ENCODE peak calls at places on chromosomes 13 and 19, in five cellular contexts. One of them, this sample, is unnamed.
A peak's percentile ranks its signal among the peaks of the same experiment; 100 is the strongest.

GRCh38 chr13:28611021-28611420 is 47.9 kb upstream of the POMP start:
- DNase-seq in thyroid gland: no peak
- DNase-seq in stomach: no peak
- DNase-seq in psoas muscle: no peak
- DNase-seq in heart right ventricle: no peak
- DNase-seq in this sample: no peak

GRCh38 chr19:47230122-47230920 is 678 bp downstream of the BBC3 start:
- DNase-seq in thyroid gland: peak; percentile 50
- DNase-seq in stomach: peak; percentile 74
- DNase-seq in psoas muscle: peak; percentile 77
- DNase-seq in heart right ventricle: peak; percentile 78
- DNase-seq in this sample: peak; percentile 69

GRCh38 chr13:41568990-41569387 is 111.6 kb downstream of the RGCC start:
- DNase-seq in thyroid gland: no peak
- DNase-seq in stomach: no peak
- DNase-seq in psoas muscle: no peak
- DNase-seq in heart right ventricle: no peak
- DNase-seq in this sample: no peak

GRCh38 chr13:73533111-73533510 is 474.3 kb downstream of the KLF5 start:
- DNase-seq in thyroid gland: no peak
- DNase-seq in stomach: no peak
- DNase-seq in psoas muscle: no peak
- DNase-seq in heart right ventricle: no peak
- DNase-seq in this sample: no peak

GRCh38 chr13:80337011-80337688 is 3.8 kb downstream of the SPRY2 start:
- DNase-seq in thyroid gland: no peak
- DNase-seq in stomach: no peak
- DNase-seq in psoas muscle: no peak
- DNase-seq in heart right ventricle: no peak
- DNase-seq in this sample: no peak

GRCh38 chr13:68708336-68708908 is 1399.2 kb upstream of the ATXN8OS start:
- DNase-seq in thyroid gland: no peak
- DNase-seq in stomach: no peak
- DNase-seq in psoas muscle: no peak
- DNase-seq in heart right ventricle: no peak
- DNase-seq in this sample: no peak

GRCh38 chr19:33443638-33444195 is 70.2 kb downstream of the CEBPG start:
- DNase-seq in thyroid gland: no peak
- DNase-seq in stomach: no peak
- DNase-seq in psoas muscle: no peak
- DNase-seq in heart right ventricle: no peak
- DNase-seq in this sample: no peak

GRCh38 chr13:98405107-98405571 is 171.8 kb downstream of the STK24 start:
- DNase-seq in thyroid gland: no peak
- DNase-seq in stomach: no peak
- DNase-seq in psoas muscle: no peak
- DNase-seq in heart right ventricle: no peak
- DNase-seq in this sample: no peak

GRCh38 chr13:91024157-91024792 is 323.2 kb upstream of the MIR17HG start:
- DNase-seq in thyroid gland: no peak
- DNase-seq in stomach: no peak
- DNase-seq in psoas muscle: no peak
- DNase-seq in heart right ventricle: no peak
- DNase-seq in this sample: no peak

GRCh38 chr19:50258918-50259372 is 55.5 kb downstream of the MYH14 start:
- DNase-seq in thyroid gland: no peak
- DNase-seq in stomach: peak; percentile 31
- DNase-seq in psoas muscle: peak; percentile 32
- DNase-seq in heart right ventricle: peak; percentile 23
- DNase-seq in this sample: no peak

GRCh38 chr19:34345934-34346333 is 19.1 kb upstream of the GPI start:
- DNase-seq in thyroid gland: peak; percentile 67
- DNase-seq in stomach: peak; percentile 69
- DNase-seq in psoas muscle: peak; percentile 63
- DNase-seq in heart right ventricle: peak; percentile 54
- DNase-seq in this sample: peak; percentile 64

GRCh38 chr13:25406377-25406776 is 34.6 kb downstream of the ATP8A2 start:
- DNase-seq in thyroid gland: no peak
- DNase-seq in stomach: no peak
- DNase-seq in psoas muscle: no peak
- DNase-seq in heart right ventricle: no peak
- DNase-seq in this sample: no peak

GRCh38 chr13:64453831-64454230 is 2776.3 kb downstream of the PCDH9 start:
- DNase-seq in thyroid gland: no peak
- DNase-seq in stomach: no peak
- DNase-seq in psoas muscle: no peak
- DNase-seq in heart right ventricle: no peak
- DNase-seq in this sample: no peak

GRCh38 chr19:48571378-48572162 is 19.6 kb downstream of the SULT2B1 start:
- DNase-seq in thyroid gland: peak; percentile 76
- DNase-seq in stomach: peak; percentile 83
- DNase-seq in psoas muscle: no peak
- DNase-seq in heart right ventricle: no peak
- DNase-seq in this sample: peak; percentile 69

GRCh38 chr13:52760078-52760477 is 20.5 kb upstream of the CNMD start:
- DNase-seq in thyroid gland: no peak
- DNase-seq in stomach: no peak
- DNase-seq in psoas muscle: no peak
- DNase-seq in heart right ventricle: no peak
- DNase-seq in this sample: no peak

GRCh38 chr13:41188584-41188983 is 5.8 kb downstream of the KBTBD7 start:
- DNase-seq in thyroid gland: no peak
- DNase-seq in stomach: no peak
- DNase-seq in psoas muscle: no peak
- DNase-seq in heart right ventricle: no peak
- DNase-seq in this sample: no peak

GRCh38 chr19:5903054-5903501 is 512 bp downstream of the NDUFA11 start:
- DNase-seq in thyroid gland: no peak
- DNase-seq in stomach: no peak
- DNase-seq in psoas muscle: no peak
- DNase-seq in heart right ventricle: no peak
- DNase-seq in this sample: peak; percentile 47

GRCh38 chr19:10667867-10668266 is 13.7 kb downstream of the ILF3 start:
- DNase-seq in thyroid gland: no peak
- DNase-seq in stomach: no peak
- DNase-seq in psoas muscle: no peak
- DNase-seq in heart right ventricle: no peak
- DNase-seq in this sample: no peak

GRCh38 chr19:10662384-10663251 is 8.5 kb downstream of the ILF3 start:
- DNase-seq in thyroid gland: peak; percentile 50
- DNase-seq in stomach: no peak
- DNase-seq in psoas muscle: no peak
- DNase-seq in heart right ventricle: no peak
- DNase-seq in this sample: no peak

GRCh38 chr19:10660346-10660745 is 6.2 kb downstream of the ILF3 start:
- DNase-seq in thyroid gland: no peak
- DNase-seq in stomach: no peak
- DNase-seq in psoas muscle: no peak
- DNase-seq in heart right ventricle: no peak
- DNase-seq in this sample: no peak

DNA sequence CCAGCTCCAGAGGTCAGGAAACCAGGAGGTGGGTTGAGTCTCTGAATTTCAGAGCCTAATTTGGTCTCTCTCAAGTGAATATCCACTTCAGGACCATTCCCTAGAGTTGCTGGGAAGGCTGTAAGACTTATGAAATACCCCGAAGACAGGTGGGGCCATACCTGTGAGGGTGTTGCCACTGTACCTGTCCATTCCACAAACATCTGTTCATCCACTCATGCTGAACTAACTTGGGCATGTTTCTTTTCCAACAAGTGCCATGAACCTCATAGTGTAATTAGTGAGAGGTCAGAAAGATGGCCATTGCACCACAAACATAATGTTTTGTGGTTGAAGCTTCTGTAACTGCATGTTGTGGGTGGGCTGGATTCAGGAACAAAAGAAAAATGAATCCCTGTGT is 7.8 kb downstream of the ILF3 start:
- DNase-seq in thyroid gland: no peak
- DNase-seq in stomach: no peak
- DNase-seq in psoas muscle: no peak
- DNase-seq in heart right ventricle: no peak
- DNase-seq in this sample: no peak
- H3K4me1 ChIP-seq in thyroid gland: peaks cover 28% of the 10 kb centered on the region
- H3K4me1 ChIP-seq in stomach: peaks cover 43% of the 10 kb centered on the region
- H3K4me1 ChIP-seq in psoas muscle: peaks cover 46% of the 10 kb centered on the region
- H3K4me1 ChIP-seq in heart right ventricle: peaks cover 45% of the 10 kb centered on the region
- H3K4me1 ChIP-seq in this sample: peaks cover 6% of the 10 kb centered on the region

GRCh38 chr13:109576331-109576813 is 210.0 kb downstream of the IRS2 start:
- DNase-seq in thyroid gland: no peak
- DNase-seq in stomach: peak; percentile 77
- DNase-seq in psoas muscle: no peak
- DNase-seq in heart right ventricle: no peak
- DNase-seq in this sample: no peak
- H3K27ac ChIP-seq in thyroid gland: no peak overlapping the region
- H3K27ac ChIP-seq in stomach: peak overlapping the region; percentile 71
- H3K27ac ChIP-seq in psoas muscle: no peak overlapping the region
- H3K27ac ChIP-seq in heart right ventricle: no peak overlapping the region
- H3K27ac ChIP-seq in this sample: no peak overlapping the region

DNA sequence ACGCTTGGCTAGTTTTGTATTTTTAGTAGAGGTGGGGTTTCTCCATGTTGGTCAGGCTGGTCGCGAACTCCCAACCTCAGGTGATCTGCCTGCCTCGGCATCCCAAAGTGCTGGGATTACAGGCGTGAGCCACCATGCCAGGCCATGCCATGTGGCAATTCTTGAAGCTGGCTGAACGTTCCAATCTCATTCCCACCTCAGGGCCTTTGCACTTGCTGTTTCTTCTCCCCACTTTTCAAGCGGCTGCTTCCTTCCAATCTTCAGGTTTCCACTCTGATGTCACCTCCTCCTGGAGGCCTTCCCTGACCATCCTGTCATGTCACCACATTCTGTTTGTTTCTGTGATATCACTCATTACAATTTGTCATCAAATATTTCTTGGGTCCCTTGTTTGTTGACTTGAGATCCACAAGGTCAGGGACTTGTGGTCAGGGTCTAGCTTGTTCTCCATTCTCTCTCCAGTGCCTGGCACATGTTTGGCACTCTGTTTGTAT is 4.2 kb downstream of the EPOR start:
- DNase-seq in thyroid gland: no peak
- DNase-seq in stomach: no peak
- DNase-seq in psoas muscle: no peak
- DNase-seq in heart right ventricle: no peak
- DNase-seq in this sample: no peak
- H3K4me1 ChIP-seq in thyroid gland: peaks cover 32% of the 10 kb centered on the region
- H3K4me1 ChIP-seq in stomach: peaks cover 83% of the 10 kb centered on the region
- H3K4me1 ChIP-seq in psoas muscle: peaks cover 46% of the 10 kb centered on the region
- H3K4me1 ChIP-seq in heart right ventricle: peaks cover 39% of the 10 kb centered on the region
- H3K4me1 ChIP-seq in this sample: peaks cover 24% of the 10 kb centered on the region

GRCh38 chr19:35609881-35610353 is 2.6 kb upstream of the HAUS5 start:
- DNase-seq in thyroid gland: no peak
- DNase-seq in stomach: no peak
- DNase-seq in psoas muscle: no peak
- DNase-seq in heart right ventricle: no peak
- DNase-seq in this sample: no peak
- H3K27ac ChIP-seq in thyroid gland: no peak overlapping the region
- H3K27ac ChIP-seq in stomach: no peak overlapping the region
- H3K27ac ChIP-seq in psoas muscle: no peak overlapping the region
- H3K27ac ChIP-seq in heart right ventricle: no peak overlapping the region
- H3K27ac ChIP-seq in this sample: no peak overlapping the region

DNA sequence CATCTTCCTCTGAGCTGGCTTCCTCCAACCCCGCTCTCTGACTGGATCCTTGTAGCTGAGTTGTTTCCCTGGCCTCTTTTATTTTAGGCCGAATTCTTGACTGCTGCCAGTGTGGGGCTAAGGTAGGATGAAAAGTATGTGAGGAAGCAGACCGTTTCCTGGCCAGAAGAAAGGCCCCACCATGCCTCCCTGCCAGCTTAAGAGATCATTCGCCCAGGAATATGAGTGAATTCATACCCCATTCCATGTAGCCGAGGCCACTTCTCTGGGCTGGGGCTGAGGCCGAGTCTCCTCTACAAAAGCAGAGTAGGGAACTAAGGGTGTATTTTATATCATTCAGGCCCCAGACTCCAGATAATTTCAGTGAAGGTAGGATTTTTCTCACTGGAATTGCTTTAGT is 32.3 kb downstream of the NFIX start:
- DNase-seq in thyroid gland: no peak
- DNase-seq in stomach: no peak
- DNase-seq in psoas muscle: no peak
- DNase-seq in heart right ventricle: no peak
- DNase-seq in this sample: no peak
- H3K4me1 ChIP-seq in thyroid gland: peaks cover 75% of the 10 kb centered on the region
- H3K4me1 ChIP-seq in stomach: peaks cover 94% of the 10 kb centered on the region
- H3K4me1 ChIP-seq in psoas muscle: peaks cover 91% of the 10 kb centered on the region
- H3K4me1 ChIP-seq in heart right ventricle: peaks cover 78% of the 10 kb centered on the region
- H3K4me1 ChIP-seq in this sample: peaks cover 14% of the 10 kb centered on the region

DNA sequence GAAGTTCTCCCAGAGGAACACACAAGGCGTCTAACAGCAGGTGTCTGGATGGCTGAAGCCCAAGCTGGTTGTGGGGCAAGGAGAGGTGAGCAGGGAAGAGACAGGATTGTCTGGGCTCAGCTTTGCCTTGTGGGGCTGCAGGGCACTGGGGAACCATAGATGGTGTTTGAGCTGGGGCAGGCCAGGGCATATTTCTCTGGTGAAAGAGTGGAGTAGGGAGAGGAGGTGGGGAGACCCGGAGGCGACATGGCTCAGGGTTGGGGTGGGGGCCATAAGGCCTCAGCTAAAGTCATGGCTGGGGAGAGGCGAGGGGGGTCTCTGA is 5.4 kb upstream of the PALM start:
- DNase-seq in thyroid gland: no peak
- DNase-seq in stomach: no peak
- DNase-seq in psoas muscle: no peak
- DNase-seq in heart right ventricle: no peak
- DNase-seq in this sample: no peak
- H3K27ac ChIP-seq in thyroid gland: no peak overlapping the region
- H3K27ac ChIP-seq in stomach: no peak overlapping the region
- H3K27ac ChIP-seq in psoas muscle: no peak overlapping the region
- H3K27ac ChIP-seq in heart right ventricle: peak overlapping the region; percentile 66
- H3K27ac ChIP-seq in this sample: no peak overlapping the region

GRCh38 chr19:41308450-41309224 is 1.3 kb upstream of the CCDC97 start:
- DNase-seq in thyroid gland: peak; percentile 92
- DNase-seq in stomach: peak; percentile 98
- DNase-seq in psoas muscle: peak; percentile 93
- DNase-seq in heart right ventricle: peak; percentile 94
- DNase-seq in this sample: peak; percentile 94
- H3K4me1 ChIP-seq in thyroid gland: peaks cover 23% of the 10 kb centered on the region
- H3K4me1 ChIP-seq in stomach: peaks cover 41% of the 10 kb centered on the region
- H3K4me1 ChIP-seq in psoas muscle: peaks cover 34% of the 10 kb centered on the region
- H3K4me1 ChIP-seq in heart right ventricle: peaks cover 25% of the 10 kb centered on the region
- H3K4me1 ChIP-seq in this sample: peaks cover 4% of the 10 kb centered on the region

This sample was measured in lung.